ENCODE peak calls at places on chromosome 17, in eight cellular contexts. One of them, this sample, is unnamed.

GRCh38 chr17:28173071-28173561 is 130.6 kb downstream of the NLK start:
- DNase-seq in stimulated activated CD8-positive, alpha-beta memory T cell treated with anti-CD3 and anti-CD28 coated beads, Interleukin-7, amount 100 ng/mL, for 1 hour: no peak
- DNase-seq in GM20000: no peak
- DNase-seq in adipocyte: no peak
- DNase-seq in dorsolateral prefrontal cortex: no peak
- DNase-seq in stimulated activated CD4-positive, alpha-beta T cell treated with anti-CD3 and anti-CD28 coated beads, Interleukin-2, amount 100 ng/mL, for 48 hours: no peak
- DNase-seq in amniotic stem cell: no peak
- DNase-seq in substantia nigra: no peak
- DNase-seq in this sample: no peak

GRCh38 chr17:16922386-16923096 is 49.4 kb downstream of the TNFRSF13B start:
- DNase-seq in stimulated activated CD8-positive, alpha-beta memory T cell treated with anti-CD3 and anti-CD28 coated beads, Interleukin-7, amount 100 ng/mL, for 1 hour: no peak
- DNase-seq in GM20000: no peak
- DNase-seq in adipocyte: no peak
- DNase-seq in dorsolateral prefrontal cortex: no peak
- DNase-seq in stimulated activated CD4-positive, alpha-beta T cell treated with anti-CD3 and anti-CD28 coated beads, Interleukin-2, amount 100 ng/mL, for 48 hours: no peak
- DNase-seq in amniotic stem cell: no peak
- DNase-seq in substantia nigra: no peak
- DNase-seq in this sample: no peak

GRCh38 chr17:74592087-74592990 is at the start of gene CD300LD:
- DNase-seq in stimulated activated CD8-positive, alpha-beta memory T cell treated with anti-CD3 and anti-CD28 coated beads, Interleukin-7, amount 100 ng/mL, for 1 hour: no peak
- DNase-seq in GM20000: no peak
- DNase-seq in adipocyte: no peak
- DNase-seq in dorsolateral prefrontal cortex: no peak
- DNase-seq in stimulated activated CD4-positive, alpha-beta T cell treated with anti-CD3 and anti-CD28 coated beads, Interleukin-2, amount 100 ng/mL, for 48 hours: no peak
- DNase-seq in amniotic stem cell: no peak
- DNase-seq in substantia nigra: no peak
- DNase-seq in this sample: no peak

GRCh38 chr17:39027037-39027436 is 59.8 kb upstream of the FBXO47 start:
- DNase-seq in stimulated activated CD8-positive, alpha-beta memory T cell treated with anti-CD3 and anti-CD28 coated beads, Interleukin-7, amount 100 ng/mL, for 1 hour: no peak
- DNase-seq in GM20000: peak; percentile 27
- DNase-seq in adipocyte: peak; percentile 52
- DNase-seq in dorsolateral prefrontal cortex: no peak
- DNase-seq in stimulated activated CD4-positive, alpha-beta T cell treated with anti-CD3 and anti-CD28 coated beads, Interleukin-2, amount 100 ng/mL, for 48 hours: no peak
- DNase-seq in amniotic stem cell: no peak
- DNase-seq in substantia nigra: no peak
- DNase-seq in this sample: no peak

GRCh38 chr17:66429680-66430079 is 127.3 kb downstream of the PRKCA start:
- DNase-seq in stimulated activated CD8-positive, alpha-beta memory T cell treated with anti-CD3 and anti-CD28 coated beads, Interleukin-7, amount 100 ng/mL, for 1 hour: no peak
- DNase-seq in GM20000: no peak
- DNase-seq in adipocyte: no peak
- DNase-seq in dorsolateral prefrontal cortex: no peak
- DNase-seq in stimulated activated CD4-positive, alpha-beta T cell treated with anti-CD3 and anti-CD28 coated beads, Interleukin-2, amount 100 ng/mL, for 48 hours: no peak
- DNase-seq in amniotic stem cell: no peak
- DNase-seq in substantia nigra: no peak
- DNase-seq in this sample: no peak

GRCh38 chr17:61240851-61241468 is 158.7 kb upstream of the TBX2 start:
- DNase-seq in stimulated activated CD8-positive, alpha-beta memory T cell treated with anti-CD3 and anti-CD28 coated beads, Interleukin-7, amount 100 ng/mL, for 1 hour: no peak
- DNase-seq in GM20000: no peak
- DNase-seq in adipocyte: no peak
- DNase-seq in dorsolateral prefrontal cortex: no peak
- DNase-seq in stimulated activated CD4-positive, alpha-beta T cell treated with anti-CD3 and anti-CD28 coated beads, Interleukin-2, amount 100 ng/mL, for 48 hours: no peak
- DNase-seq in amniotic stem cell: no peak
- DNase-seq in substantia nigra: no peak
- DNase-seq in this sample: no peak

GRCh38 chr17:17711708-17712141 is 30.5 kb downstream of the RAI1 start:
- DNase-seq in stimulated activated CD8-positive, alpha-beta memory T cell treated with anti-CD3 and anti-CD28 coated beads, Interleukin-7, amount 100 ng/mL, for 1 hour: no peak
- DNase-seq in GM20000: no peak
- DNase-seq in adipocyte: peak; percentile 50
- DNase-seq in dorsolateral prefrontal cortex: no peak
- DNase-seq in stimulated activated CD4-positive, alpha-beta T cell treated with anti-CD3 and anti-CD28 coated beads, Interleukin-2, amount 100 ng/mL, for 48 hours: no peak
- DNase-seq in amniotic stem cell: no peak
- DNase-seq in substantia nigra: no peak
- DNase-seq in this sample: no peak

GRCh38 chr17:21278304-21279197 is 6.0 kb upstream of the MAP2K3 start:
- DNase-seq in stimulated activated CD8-positive, alpha-beta memory T cell treated with anti-CD3 and anti-CD28 coated beads, Interleukin-7, amount 100 ng/mL, for 1 hour: no peak
- DNase-seq in GM20000: no peak
- DNase-seq in adipocyte: no peak
- DNase-seq in dorsolateral prefrontal cortex: no peak
- DNase-seq in stimulated activated CD4-positive, alpha-beta T cell treated with anti-CD3 and anti-CD28 coated beads, Interleukin-2, amount 100 ng/mL, for 48 hours: no peak
- DNase-seq in amniotic stem cell: no peak
- DNase-seq in substantia nigra: no peak
- DNase-seq in this sample: no peak

GRCh38 chr17:67594115-67594878 is 123.4 kb upstream of the NOL11 start:
- DNase-seq in stimulated activated CD8-positive, alpha-beta memory T cell treated with anti-CD3 and anti-CD28 coated beads, Interleukin-7, amount 100 ng/mL, for 1 hour: no peak
- DNase-seq in GM20000: peak; percentile 38
- DNase-seq in adipocyte: no peak
- DNase-seq in dorsolateral prefrontal cortex: no peak
- DNase-seq in stimulated activated CD4-positive, alpha-beta T cell treated with anti-CD3 and anti-CD28 coated beads, Interleukin-2, amount 100 ng/mL, for 48 hours: no peak
- DNase-seq in amniotic stem cell: no peak
- DNase-seq in substantia nigra: no peak
- DNase-seq in this sample: no peak

GRCh38 chr17:57400648-57401047 is 144.3 kb downstream of the MSI2 start:
- DNase-seq in stimulated activated CD8-positive, alpha-beta memory T cell treated with anti-CD3 and anti-CD28 coated beads, Interleukin-7, amount 100 ng/mL, for 1 hour: no peak
- DNase-seq in GM20000: no peak
- DNase-seq in adipocyte: no peak
- DNase-seq in dorsolateral prefrontal cortex: no peak
- DNase-seq in stimulated activated CD4-positive, alpha-beta T cell treated with anti-CD3 and anti-CD28 coated beads, Interleukin-2, amount 100 ng/mL, for 48 hours: no peak
- DNase-seq in amniotic stem cell: no peak
- DNase-seq in substantia nigra: no peak
- DNase-seq in this sample: no peak

GRCh38 chr17:27873746-27874145 is 19.4 kb downstream of the LYRM9 start:
- DNase-seq in stimulated activated CD8-positive, alpha-beta memory T cell treated with anti-CD3 and anti-CD28 coated beads, Interleukin-7, amount 100 ng/mL, for 1 hour: no peak
- DNase-seq in GM20000: no peak
- DNase-seq in adipocyte: no peak
- DNase-seq in dorsolateral prefrontal cortex: no peak
- DNase-seq in stimulated activated CD4-positive, alpha-beta T cell treated with anti-CD3 and anti-CD28 coated beads, Interleukin-2, amount 100 ng/mL, for 48 hours: no peak
- DNase-seq in amniotic stem cell: no peak
- DNase-seq in substantia nigra: no peak
- DNase-seq in this sample: no peak

GRCh38 chr17:58691701-58692238 is at the start of gene TEX14:
- DNase-seq in stimulated activated CD8-positive, alpha-beta memory T cell treated with anti-CD3 and anti-CD28 coated beads, Interleukin-7, amount 100 ng/mL, for 1 hour: no peak
- DNase-seq in GM20000: no peak
- DNase-seq in adipocyte: no peak
- DNase-seq in dorsolateral prefrontal cortex: no peak
- DNase-seq in stimulated activated CD4-positive, alpha-beta T cell treated with anti-CD3 and anti-CD28 coated beads, Interleukin-2, amount 100 ng/mL, for 48 hours: no peak
- DNase-seq in amniotic stem cell: no peak
- DNase-seq in substantia nigra: no peak
- DNase-seq in this sample: no peak

GRCh38 chr17:2621241-2621640 is 27.8 kb downstream of the PAFAH1B1 start:
- DNase-seq in stimulated activated CD8-positive, alpha-beta memory T cell treated with anti-CD3 and anti-CD28 coated beads, Interleukin-7, amount 100 ng/mL, for 1 hour: no peak
- DNase-seq in GM20000: no peak
- DNase-seq in adipocyte: no peak
- DNase-seq in dorsolateral prefrontal cortex: no peak
- DNase-seq in stimulated activated CD4-positive, alpha-beta T cell treated with anti-CD3 and anti-CD28 coated beads, Interleukin-2, amount 100 ng/mL, for 48 hours: no peak
- DNase-seq in amniotic stem cell: no peak
- DNase-seq in substantia nigra: no peak
- DNase-seq in this sample: no peak

GRCh38 chr17:14792751-14793150 is 472.4 kb downstream of the PMP22 start:
- DNase-seq in stimulated activated CD8-positive, alpha-beta memory T cell treated with anti-CD3 and anti-CD28 coated beads, Interleukin-7, amount 100 ng/mL, for 1 hour: no peak
- DNase-seq in GM20000: no peak
- DNase-seq in adipocyte: peak; percentile 47
- DNase-seq in dorsolateral prefrontal cortex: peak; percentile 10
- DNase-seq in stimulated activated CD4-positive, alpha-beta T cell treated with anti-CD3 and anti-CD28 coated beads, Interleukin-2, amount 100 ng/mL, for 48 hours: no peak
- DNase-seq in amniotic stem cell: no peak
- DNase-seq in substantia nigra: no peak
- DNase-seq in this sample: no peak

This sample was measured in NCI-H460.